ENCODE peak calls at places on chromosomes 3 and 15, in four cellular contexts. H, V, Y and E are unnamed samples.

GRCh38 chr3:16378920-16379319 is 113.9 kb downstream of the OXNAD1 start:
- DNase-seq in Y (no peak), V (no peak), H (no peak), E (no peak)

GRCh38 chr3:145902166-145902565 is 258.8 kb downstream of the PLOD2 start:
- DNase-seq in Y (no peak), V (no peak), H (no peak), E (no peak)

GRCh38 chr15:25783607-25784131 is 79.5 kb downstream of the ATP10A start:
- DNase-seq in Y (peak; percentile 95), H (no peak), V (no peak), E (no peak)

GRCh38 chr15:46654993-46655392 is 1020.2 kb downstream of the SQOR start:
- DNase-seq in V (no peak), H (no peak), Y (no peak), E (no peak)

GRCh38 chr3:86244897-86245296 is 746.1 kb downstream of the VGLL3 start:
- DNase-seq in H (no peak), V (no peak), Y (no peak), E (no peak)

GRCh38 chr3:175316799-175317198 is 457.7 kb downstream of the NAALADL2 start:
- DNase-seq in V (no peak), H (no peak), Y (no peak), E (no peak)

GRCh38 chr3:195154793-195155535 is 116.0 kb downstream of the XXYLT1 start:
- DNase-seq in H (peak; percentile 91), V (peak; percentile 86), Y (no peak), E (no peak)

GRCh38 chr3:143182861-143183667 is 63.5 kb downstream of the CHST2 start:
- DNase-seq in Y (no peak), H (no peak), V (no peak), E (no peak)

GRCh38 chr3:160278210-160278609 is 53.0 kb downstream of the C3orf80 start:
- DNase-seq in H (no peak), Y (no peak), V (no peak), E (no peak)
- TF ChIP-seq TCF12 in H (no peak), Y (no peak), V (no peak), E (no peak)

GRCh38 chr3:112654492-112654891 is 13.5 kb upstream of the CCDC80 start:
- DNase-seq in H (no peak), Y (no peak), V (no peak), E (no peak)

GRCh38 chr3:112653881-112654300 is 12.9 kb upstream of the CCDC80 start:
- DNase-seq in Y (no peak), H (no peak), V (no peak), E (no peak)

GRCh38 chr3:112654979-112655378 is 14.0 kb upstream of the CCDC80 start:
- DNase-seq in H (no peak), V (no peak), Y (no peak), E (no peak)

GRCh38 chr3:112651516-112651915 is 10.6 kb upstream of the CCDC80 start:
- DNase-seq in H (no peak), Y (no peak), V (no peak), E (no peak)

GRCh38 chr3:112653209-112653871 is 12.4 kb upstream of the CCDC80 start:
- DNase-seq in Y (no peak), V (no peak), H (no peak), E (no peak)
- TF ChIP-seq TCF12 in Y (no peak), V (peak; percentile 94), H (no peak), E (no peak)

DNA sequence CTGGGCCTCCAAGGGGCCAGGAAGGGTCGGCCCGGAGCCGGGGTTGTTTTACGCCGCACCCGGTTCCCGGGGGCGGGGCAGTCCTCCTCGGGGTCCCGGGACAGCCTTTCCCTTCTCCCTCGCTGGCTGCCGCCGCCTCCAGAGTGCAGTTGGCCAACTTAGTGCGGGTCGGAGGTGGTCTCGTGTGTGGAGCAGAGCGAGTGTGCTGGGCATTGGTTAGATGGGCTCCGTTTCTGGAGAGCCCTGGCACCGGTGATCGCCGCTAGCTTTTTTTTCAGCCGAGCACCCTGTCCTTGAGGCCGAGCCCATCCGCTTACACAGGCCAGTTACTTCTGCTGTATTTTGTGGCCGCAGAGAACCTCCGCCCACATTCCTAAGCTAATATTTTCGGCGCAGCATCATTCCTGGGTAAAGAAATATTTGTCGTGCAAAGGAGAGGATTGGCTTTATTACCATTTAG is 583 bp downstream of the KIF23 start:
- DNase-seq in H (peak; percentile 74), V (no peak), Y (peak; percentile 79), E (no peak)
- TF ChIP-seq TCF12 in H (no peak), V (peak; percentile 38), Y (no peak), E (no peak)

GRCh38 chr3:8539419-8539818 is 37.8 kb downstream of the LMCD1 start:
- DNase-seq in V (no peak), Y (no peak), H (no peak), E (no peak)
- TF ChIP-seq TCF12 in V (no peak), Y (no peak), H (no peak), E (no peak)

GRCh38 chr3:122390665-122391064 is 6.7 kb downstream of the FAM162A start:
- DNase-seq in Y (no peak), V (no peak), H (no peak), E (no peak)

GRCh38 chr3:122394173-122394572 is 10.2 kb downstream of the FAM162A start:
- DNase-seq in Y (no peak), H (no peak), V (no peak), E (no peak)

GRCh38 chr3:122391674-122392446 is 7.9 kb downstream of the FAM162A start:
- DNase-seq in V (no peak), Y (no peak), H (peak; percentile 77), E (no peak)

GRCh38 chr3:122395582-122395981 is 11.6 kb downstream of the FAM162A start:
- DNase-seq in H (no peak), Y (no peak), V (no peak), E (no peak)

DNA sequence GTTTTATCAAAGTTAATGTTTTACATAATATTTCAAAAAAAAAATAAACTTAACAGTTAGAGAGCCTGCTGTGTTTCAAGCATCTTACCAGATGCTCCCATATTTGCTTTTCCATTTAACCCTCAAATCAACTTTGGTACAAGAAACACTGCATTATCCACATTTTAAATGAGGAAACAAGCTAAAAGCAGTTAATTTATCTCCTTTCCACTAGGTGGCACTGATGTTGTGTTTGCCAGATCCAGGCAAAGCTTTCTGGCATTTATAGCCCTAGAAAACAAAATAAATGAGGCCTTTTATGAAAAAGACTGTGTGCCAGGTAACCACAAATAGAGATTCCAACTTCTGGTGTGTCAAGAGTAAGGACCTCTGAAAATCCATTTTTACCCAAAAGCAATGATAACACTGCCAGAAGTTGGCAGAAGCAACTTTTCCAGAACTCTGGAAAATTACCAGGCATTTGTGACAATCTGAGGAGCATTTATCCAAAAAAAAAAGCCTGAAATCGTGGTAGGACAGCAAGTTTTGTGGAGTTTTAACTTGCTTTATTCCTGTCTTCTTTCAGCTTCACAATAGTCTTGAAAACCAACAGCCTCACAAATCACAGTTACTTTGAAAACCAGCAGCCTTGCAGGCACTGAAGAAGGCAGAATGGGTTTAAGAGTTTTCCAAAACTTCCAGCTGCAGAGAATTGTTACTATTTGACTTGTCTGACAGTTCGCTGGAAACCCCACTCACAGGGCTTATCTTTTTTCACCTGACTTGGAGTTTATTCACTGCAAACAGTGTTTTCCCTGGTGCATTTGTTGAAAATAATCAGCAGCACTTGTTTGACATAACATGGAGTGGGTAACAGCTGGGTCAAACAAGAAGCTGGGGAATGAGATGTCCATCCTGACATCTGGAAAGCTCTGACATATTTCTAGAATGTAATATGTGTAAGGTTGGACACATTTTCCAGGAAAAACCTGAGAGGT is 9.2 kb downstream of the FAM162A start:
- DNase-seq in Y (no peak), H (peak; percentile 47), V (peak; percentile 33), E (no peak)
- TF ChIP-seq TCF12 in Y (no peak), H (no peak), V (no peak), E (no peak)

GRCh38 chr3:189652042-189652441 is 20.9 kb downstream of the TP63 start:
- DNase-seq in Y (peak; percentile 86), V (peak; percentile 0), H (peak; percentile 4), E (no peak)
- TF ChIP-seq TCF12 in Y (no peak), V (no peak), H (no peak), E (no peak)

DNA sequence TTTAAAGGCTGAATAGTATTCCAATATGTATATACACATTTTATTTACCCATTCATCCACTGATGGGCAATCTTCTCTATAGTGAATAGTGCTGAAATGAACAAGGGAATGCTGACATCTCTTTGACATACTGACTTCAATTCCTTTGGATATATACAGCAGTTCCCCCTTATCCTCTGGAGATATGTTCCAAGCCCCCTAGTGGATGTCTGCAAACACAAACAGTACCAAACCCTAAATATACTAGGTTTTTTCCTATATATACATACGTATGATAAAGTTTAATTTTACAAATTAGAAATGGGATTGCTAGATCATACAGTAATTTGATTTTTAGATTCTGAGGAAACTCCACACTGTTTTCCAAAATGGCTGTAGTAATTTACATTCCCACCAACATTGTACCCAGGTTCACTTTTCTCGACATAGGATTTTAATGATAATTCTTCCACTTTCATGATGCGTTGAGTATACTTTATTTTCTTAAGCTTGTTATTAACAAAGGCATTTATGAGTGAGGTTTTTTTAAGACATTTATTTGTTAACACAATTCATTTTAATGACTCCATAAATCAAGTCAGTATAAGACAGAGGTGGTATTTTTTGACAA is 38.2 kb downstream of the VPS13C start:
- DNase-seq in Y (no peak), H (peak; percentile 15), V (no peak), E (no peak)
- TF ChIP-seq TCF12 in Y (no peak), H (no peak), V (no peak), E (no peak)